ENCODE peak calls at places on chromosomes 7 and 10, in seven cellular contexts. Z is esophagus squamous epithelium; L is A673; D is IMR-90; J is CD4-positive, CD25-positive, alpha-beta regulatory T cell; A is vagina; B is A549. R is an unnamed sample.

GRCh38 chr10:124362572-124362971 is 56.2 kb downstream of the OAT start:
- DNase-seq in L (no peak), D (no peak), J (no peak), B (no peak), Z (no peak), A (no peak), R (no peak)

GRCh38 chr7:17142831-17143541 is 155.5 kb upstream of the AHR start:
- DNase-seq in J (no peak), B (no peak), Z (no peak), A (no peak), L (peak), D (peak), R (no peak)

GRCh38 chr7:103702454-103702853 is 256.4 kb upstream of the SLC26A5 start:
- DNase-seq in D (peak), J (no peak), Z (no peak), A (no peak), B (no peak), L (no peak), R (no peak)

GRCh38 chr10:93512565-93512964 is 16.2 kb downstream of the CEP55 start:
- DNase-seq in A (no peak), J (no peak), B (no peak), D (peak), Z (no peak), L (no peak), R (no peak)

GRCh38 chr7:40583653-40584424 is 449.0 kb downstream of the SUGCT start:
- DNase-seq in D (no peak), L (no peak), J (no peak), B (no peak), Z (no peak), A (no peak), R (peak)

GRCh38 chr10:6973904-6974303 is 393.8 kb upstream of the PRKCQ start:
- DNase-seq in A (no peak), Z (no peak), B (no peak), L (no peak), D (no peak), J (no peak), R (no peak)

GRCh38 chr7:50204576-50204975 is 99.9 kb upstream of the IKZF1 start:
- DNase-seq in B (no peak), Z (no peak), A (peak), D (no peak), J (no peak), L (peak), R (no peak)

GRCh38 chr7:90717286-90718060 is 121.4 kb downstream of the CDK14 start:
- DNase-seq in L (no peak), Z (no peak), J (no peak), D (peak), B (no peak), A (no peak), R (no peak)

GRCh38 chr10:122827302-122827701 is 18.4 kb downstream of the CUZD1 start:
- DNase-seq in B (no peak), L (no peak), Z (no peak), D (no peak), J (no peak), A (no peak), R (no peak)

GRCh38 chr10:124498071-124498470 is 36.4 kb downstream of the LHPP start:
- DNase-seq in Z (no peak), B (no peak), D (no peak), A (no peak), J (no peak), L (no peak), R (no peak)

GRCh38 chr10:131126321-131127121 is 185.0 kb downstream of the TCERG1L start:
- DNase-seq in A (no peak), Z (no peak), J (no peak), D (no peak), B (no peak), L (no peak), R (no peak)

GRCh38 chr7:133836666-133837065 is 290.5 kb upstream of the LRGUK start:
- DNase-seq in J (no peak), L (peak), B (no peak), A (no peak), D (no peak), Z (no peak), R (no peak)

GRCh38 chr10:52577047-52577446 is 195.5 kb downstream of the MBL2 start:
- DNase-seq in Z (no peak), D (no peak), L (no peak), B (no peak), J (no peak), A (no peak), R (no peak)

GRCh38 chr10:52573347-52573746 is 199.2 kb downstream of the MBL2 start:
- DNase-seq in D (no peak), J (no peak), Z (no peak), A (no peak), B (no peak), L (no peak), R (no peak)

GRCh38 chr10:52583341-52583740 is 189.2 kb downstream of the MBL2 start:
- DNase-seq in Z (no peak), D (no peak), J (no peak), A (no peak), L (no peak), B (no peak), R (no peak)

GRCh38 chr10:52578871-52579405 is 193.6 kb downstream of the MBL2 start:
- DNase-seq in Z (no peak), A (no peak), J (no peak), D (peak), L (peak), B (no peak), R (no peak)
- H3K27ac ChIP-seq in Z (no peak), A (no peak), J (no peak), D (peak), L (peak), B (no peak), R (no peak)

GRCh38 chr7:73851410-73852338 is 9.3 kb upstream of the TMEM270 start:
- DNase-seq in D (peak), J (peak), L (peak), Z (no peak), A (no peak), B (peak), R (no peak)

GRCh38 chr7:73850212-73850611 is 7.9 kb upstream of the METTL27 start:
- DNase-seq in A (no peak), L (no peak), D (no peak), B (no peak), J (no peak), Z (no peak), R (no peak)

GRCh38 chr7:73847941-73848723 is 5.8 kb upstream of the METTL27 start:
- DNase-seq in A (no peak), B (no peak), J (no peak), L (no peak), Z (no peak), D (no peak), R (no peak)

GRCh38 chr7:73852500-73852899 is 8.5 kb upstream of the TMEM270 start:
- DNase-seq in B (no peak), J (no peak), A (no peak), L (no peak), D (no peak), Z (no peak), R (no peak)

GRCh38 chr7:73850781-73851207 is 8.5 kb upstream of the METTL27 start:
- DNase-seq in D (peak), L (peak), J (no peak), B (peak), Z (no peak), A (no peak), R (no peak)
- H3K27ac ChIP-seq in D (peak), L (no peak), J (peak), B (peak), Z (peak), A (peak), R (peak)

GRCh38 chr10:50473756-50474155 is 150.0 kb downstream of the SGMS1 start:
- DNase-seq in A (no peak), Z (no peak), J (no peak), B (no peak), D (no peak), L (no peak), R (no peak)
- H3K27ac ChIP-seq in A (no peak), Z (no peak), J (no peak), B (no peak), D (no peak), L (no peak), R (no peak)

GRCh38 chr7:116512524-116513188 is 12.2 kb upstream of the CAV1 start:
- DNase-seq in L (peak), Z (no peak), B (no peak), A (no peak), D (peak), J (no peak), R (no peak)
- H3K27ac ChIP-seq in L (peak), Z (peak), B (peak), A (peak), D (peak), J (no peak), R (peak)

DNA sequence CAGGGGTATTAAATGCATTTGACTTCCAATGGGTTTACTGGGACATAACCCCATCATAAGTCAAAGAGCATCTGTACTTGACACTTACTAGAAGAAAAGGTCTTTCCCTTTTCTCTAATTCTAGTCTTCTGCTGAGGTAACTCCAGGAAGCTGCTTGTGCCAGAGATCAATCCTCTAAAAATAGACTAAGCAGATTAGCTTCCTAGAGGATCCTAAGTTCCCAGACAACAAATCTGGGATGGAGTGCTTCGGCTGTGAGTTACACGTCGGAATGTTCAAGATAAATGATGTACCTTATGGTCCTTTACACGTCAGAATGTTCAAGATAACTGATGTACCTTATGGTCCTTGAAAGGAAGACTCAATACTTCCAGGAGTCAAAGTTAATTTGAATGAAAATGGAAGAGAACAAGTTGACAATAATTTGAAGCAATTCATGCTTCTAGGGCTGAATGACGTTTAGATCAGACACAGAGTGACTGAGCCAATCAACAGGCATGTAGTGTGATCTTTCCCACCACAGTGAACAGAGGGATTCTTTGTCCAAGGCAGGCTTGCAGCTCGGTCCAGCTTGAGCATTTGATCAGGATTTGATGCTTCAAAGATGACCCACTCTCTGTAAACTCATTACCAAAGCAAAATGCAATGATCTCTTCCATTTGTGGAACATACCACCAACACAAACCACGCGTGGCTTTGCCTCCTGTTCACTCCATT is 63.8 kb downstream of the SLC37A3 start:
- DNase-seq in L (no peak), J (no peak), D (no peak), A (no peak), B (no peak), Z (no peak), R (no peak)
- H3K27ac ChIP-seq in L (no peak), J (no peak), D (no peak), A (no peak), B (no peak), Z (no peak), R (no peak)

DNA sequence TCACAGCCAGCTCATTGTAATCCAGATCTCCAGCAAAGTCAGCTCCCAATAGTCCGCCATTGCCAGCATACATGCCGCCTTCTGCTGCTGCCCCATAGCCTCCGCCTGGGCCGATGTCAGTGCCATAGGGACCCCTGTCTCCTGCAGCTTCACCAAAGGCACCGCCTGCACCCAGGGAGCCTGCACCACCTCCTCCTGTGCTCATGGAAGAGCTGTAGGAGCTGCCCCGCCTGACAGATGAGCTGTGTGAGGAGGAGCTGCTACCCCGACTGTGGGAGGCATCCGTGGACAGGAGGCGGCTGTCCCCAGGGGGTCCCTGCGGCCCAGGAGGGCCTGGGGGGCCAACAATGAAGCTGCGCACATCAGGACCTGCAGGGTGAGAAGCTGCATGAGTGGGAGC is 51.7 kb downstream of the COL17A1 start:
- DNase-seq in Z (no peak), A (no peak), L (no peak), J (no peak), B (no peak), D (no peak), R (no peak)
- H3K27ac ChIP-seq in Z (no peak), A (no peak), L (no peak), J (no peak), B (no peak), D (no peak), R (no peak)

GRCh38 chr10:4451512-4451911 is 374.5 kb upstream of the AKR1E2 start:
- DNase-seq in L (no peak), J (no peak), D (no peak), A (no peak), B (no peak), Z (no peak), R (no peak)
- H3K27ac ChIP-seq in L (no peak), J (no peak), D (no peak), A (peak), B (no peak), Z (no peak), R (no peak)

R was measured in heart right ventricle.